ENCODE peak calls at places on chromosomes 7 and 10, in five cellular contexts. One of them, this sample, is unnamed.

GRCh38 chr10:70617798-70618568 is 15.4 kb upstream of the PRF1 start:
- DNase-seq in fibroblast of lung: peak
- DNase-seq in adrenal gland: no peak
- DNase-seq in foreskin fibroblast: no peak
- DNase-seq in BJ: no peak
- DNase-seq in this sample: peak

GRCh38 chr7:127584648-127585043 is 750 bp downstream of the GCC1 start:
- DNase-seq in fibroblast of lung: no peak
- DNase-seq in adrenal gland: no peak
- DNase-seq in foreskin fibroblast: no peak
- DNase-seq in BJ: no peak
- DNase-seq in this sample: no peak

GRCh38 chr7:45881759-45882464 is 6.4 kb upstream of the IGFBP1 start:
- DNase-seq in fibroblast of lung: peak
- DNase-seq in adrenal gland: peak
- DNase-seq in foreskin fibroblast: peak
- DNase-seq in BJ: peak
- DNase-seq in this sample: peak

GRCh38 chr10:14084875-14085274 is 245.8 kb downstream of the FRMD4A start:
- DNase-seq in fibroblast of lung: peak
- DNase-seq in adrenal gland: no peak
- DNase-seq in foreskin fibroblast: no peak
- DNase-seq in BJ: no peak
- DNase-seq in this sample: no peak

GRCh38 chr10:78416031-78416800 is 382.6 kb downstream of the RPS24 start:
- DNase-seq in fibroblast of lung: peak
- DNase-seq in adrenal gland: no peak
- DNase-seq in foreskin fibroblast: peak
- DNase-seq in BJ: peak
- DNase-seq in this sample: peak

GRCh38 chr7:133429371-133429770 is 176.5 kb downstream of the EXOC4 start:
- DNase-seq in fibroblast of lung: no peak
- DNase-seq in adrenal gland: no peak
- DNase-seq in foreskin fibroblast: no peak
- DNase-seq in BJ: no peak
- DNase-seq in this sample: peak

GRCh38 chr7:36058020-36058592 is 94.9 kb upstream of the EEPD1 start:
- DNase-seq in fibroblast of lung: no peak
- DNase-seq in adrenal gland: no peak
- DNase-seq in foreskin fibroblast: no peak
- DNase-seq in BJ: no peak
- DNase-seq in this sample: no peak

GRCh38 chr7:7221602-7222038 is 39.3 kb downstream of the C1GALT1 start:
- DNase-seq in fibroblast of lung: peak
- DNase-seq in adrenal gland: no peak
- DNase-seq in foreskin fibroblast: peak
- DNase-seq in BJ: peak
- DNase-seq in this sample: peak

GRCh38 chr7:94439893-94440381 is 45.2 kb downstream of the COL1A2 start:
- DNase-seq in fibroblast of lung: peak
- DNase-seq in adrenal gland: no peak
- DNase-seq in foreskin fibroblast: no peak
- DNase-seq in BJ: no peak
- DNase-seq in this sample: peak

GRCh38 chr10:33363112-33363511 is 28.6 kb upstream of the NRP1 start:
- DNase-seq in fibroblast of lung: no peak
- DNase-seq in adrenal gland: no peak
- DNase-seq in foreskin fibroblast: peak
- DNase-seq in BJ: no peak
- DNase-seq in this sample: no peak

GRCh38 chr10:122849900-122850605 is 4.4 kb upstream of the CUZD1 start:
- DNase-seq in fibroblast of lung: peak
- DNase-seq in adrenal gland: no peak
- DNase-seq in foreskin fibroblast: no peak
- DNase-seq in BJ: no peak
- DNase-seq in this sample: no peak

GRCh38 chr7:46286346-46286745 is 365.3 kb upstream of the IGFBP3 start:
- DNase-seq in fibroblast of lung: no peak
- DNase-seq in adrenal gland: no peak
- DNase-seq in foreskin fibroblast: peak
- DNase-seq in BJ: no peak
- DNase-seq in this sample: no peak

GRCh38 chr10:123270221-123270620 is 116.0 kb downstream of the BUB3 start:
- DNase-seq in fibroblast of lung: peak
- DNase-seq in adrenal gland: no peak
- DNase-seq in foreskin fibroblast: peak
- DNase-seq in BJ: peak
- DNase-seq in this sample: peak

GRCh38 chr7:55733584-55733983 is 129.0 kb downstream of the SEPTIN14 start:
- DNase-seq in fibroblast of lung: peak
- DNase-seq in adrenal gland: no peak
- DNase-seq in foreskin fibroblast: no peak
- DNase-seq in BJ: no peak
- DNase-seq in this sample: peak

GRCh38 chr7:142506601-142507000 is 242.7 kb upstream of the PRSS1 start:
- DNase-seq in fibroblast of lung: no peak
- DNase-seq in adrenal gland: no peak
- DNase-seq in foreskin fibroblast: no peak
- DNase-seq in BJ: no peak
- DNase-seq in this sample: no peak

GRCh38 chr10:18328941-18329340 is 188.7 kb downstream of the CACNB2 start:
- DNase-seq in fibroblast of lung: no peak
- DNase-seq in adrenal gland: no peak
- DNase-seq in foreskin fibroblast: no peak
- DNase-seq in BJ: no peak
- DNase-seq in this sample: no peak

GRCh38 chr7:135801877-135802276 is 53.3 kb upstream of the FAM180A start:
- DNase-seq in fibroblast of lung: no peak
- DNase-seq in adrenal gland: no peak
- DNase-seq in foreskin fibroblast: no peak
- DNase-seq in BJ: no peak
- DNase-seq in this sample: no peak

GRCh38 chr10:6201511-6201975 is 1.2 kb upstream of the PFKFB3 start:
- DNase-seq in fibroblast of lung: peak
- DNase-seq in adrenal gland: peak
- DNase-seq in foreskin fibroblast: peak
- DNase-seq in BJ: no peak
- DNase-seq in this sample: peak

GRCh38 chr10:116721991-116722392 is 20.4 kb downstream of the HSPA12A start:
- DNase-seq in fibroblast of lung: peak
- DNase-seq in adrenal gland: no peak
- DNase-seq in foreskin fibroblast: no peak
- DNase-seq in BJ: no peak
- DNase-seq in this sample: no peak

GRCh38 chr10:116669832-116670644 is 49.3 kb downstream of the PNLIPRP2 start:
- DNase-seq in fibroblast of lung: peak
- DNase-seq in adrenal gland: no peak
- DNase-seq in foreskin fibroblast: no peak
- DNase-seq in BJ: no peak
- DNase-seq in this sample: no peak

GRCh38 chr7:128217972-128218652 is 23.0 kb upstream of the LEP start:
- DNase-seq in fibroblast of lung: peak
- DNase-seq in adrenal gland: no peak
- DNase-seq in foreskin fibroblast: no peak
- DNase-seq in BJ: no peak
- DNase-seq in this sample: peak

GRCh38 chr10:132957981-132958885 is 15.9 kb upstream of the CFAP46 start:
- DNase-seq in fibroblast of lung: no peak
- DNase-seq in adrenal gland: no peak
- DNase-seq in foreskin fibroblast: no peak
- DNase-seq in BJ: no peak
- DNase-seq in this sample: no peak

GRCh38 chr7:48052748-48053147 is 17.4 kb downstream of the C7orf57 start:
- DNase-seq in fibroblast of lung: peak
- DNase-seq in adrenal gland: no peak
- DNase-seq in foreskin fibroblast: peak
- DNase-seq in BJ: no peak
- DNase-seq in this sample: peak

GRCh38 chr7:103549786-103550185 is 103.8 kb upstream of the SLC26A5 start:
- DNase-seq in fibroblast of lung: no peak
- DNase-seq in adrenal gland: no peak
- DNase-seq in foreskin fibroblast: no peak
- DNase-seq in BJ: no peak
- DNase-seq in this sample: no peak

GRCh38 chr7:55161154-55161687 is 142.4 kb downstream of the EGFR start:
- DNase-seq in fibroblast of lung: no peak
- DNase-seq in adrenal gland: no peak
- DNase-seq in foreskin fibroblast: no peak
- DNase-seq in BJ: no peak
- DNase-seq in this sample: no peak

GRCh38 chr7:116953372-116953726 is at the start of gene ST7:
- DNase-seq in fibroblast of lung: peak
- DNase-seq in adrenal gland: peak
- DNase-seq in foreskin fibroblast: peak
- DNase-seq in BJ: peak
- DNase-seq in this sample: peak

GRCh38 chr10:25522946-25523608 is 348.3 kb downstream of the GPR158 start:
- DNase-seq in fibroblast of lung: peak
- DNase-seq in adrenal gland: peak
- DNase-seq in foreskin fibroblast: no peak
- DNase-seq in BJ: no peak
- DNase-seq in this sample: no peak

GRCh38 chr10:74738985-74739567 is 87.3 kb upstream of the KAT6B start:
- DNase-seq in fibroblast of lung: peak
- DNase-seq in adrenal gland: no peak
- DNase-seq in foreskin fibroblast: peak
- DNase-seq in BJ: no peak
- DNase-seq in this sample: no peak

GRCh38 chr7:100686201-100686821 is 7.7 kb downstream of the GIGYF1 start:
- DNase-seq in fibroblast of lung: no peak
- DNase-seq in adrenal gland: peak
- DNase-seq in foreskin fibroblast: no peak
- DNase-seq in BJ: no peak
- DNase-seq in this sample: no peak

GRCh38 chr7:17183630-17184328 is 114.7 kb upstream of the AHR start:
- DNase-seq in fibroblast of lung: peak
- DNase-seq in adrenal gland: no peak
- DNase-seq in foreskin fibroblast: peak
- DNase-seq in BJ: peak
- DNase-seq in this sample: peak

GRCh38 chr10:43204394-43204942 is 62.4 kb downstream of the RASGEF1A start:
- DNase-seq in fibroblast of lung: no peak
- DNase-seq in adrenal gland: peak
- DNase-seq in foreskin fibroblast: no peak
- DNase-seq in BJ: no peak
- DNase-seq in this sample: no peak

DNA sequence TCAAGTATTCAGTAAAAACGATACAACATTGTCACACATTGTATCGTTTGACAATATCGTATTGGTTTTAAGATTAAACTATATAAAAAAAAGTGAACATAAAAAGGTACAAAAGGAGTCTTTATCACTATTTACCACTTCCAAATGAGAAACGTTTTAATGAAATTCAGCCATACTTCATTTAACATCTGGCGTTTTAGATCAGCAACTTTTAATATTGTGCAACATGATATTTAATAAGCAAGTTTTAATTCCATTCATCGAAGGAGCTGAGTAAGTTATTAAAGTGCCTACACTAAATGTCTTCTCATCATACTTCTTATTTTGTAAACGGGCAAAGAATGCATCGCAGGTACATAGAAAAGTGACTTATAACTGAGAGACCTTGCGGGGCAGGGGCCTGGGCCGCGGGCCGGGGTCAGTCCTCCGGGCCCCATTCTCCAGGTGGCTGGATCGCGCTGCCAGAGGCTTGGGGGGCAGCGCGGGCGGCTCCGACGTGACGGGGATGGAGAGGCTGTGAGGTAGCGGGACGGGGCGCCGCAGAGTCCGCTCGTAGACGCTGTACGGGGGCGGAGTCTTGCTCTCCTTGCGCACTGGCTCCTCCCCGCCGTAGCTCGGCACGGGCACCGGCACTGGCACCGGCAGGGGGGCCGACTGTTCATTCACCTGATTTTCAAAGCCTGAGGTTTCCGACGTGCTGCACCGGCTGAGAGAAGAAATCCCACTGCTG is 165.8 kb upstream of the IMMP2L start:
- DNase-seq in fibroblast of lung: no peak
- DNase-seq in adrenal gland: no peak
- DNase-seq in foreskin fibroblast: no peak
- DNase-seq in BJ: no peak
- DNase-seq in this sample: no peak
- H3K4me3 ChIP-seq in fibroblast of lung: no peak
- H3K4me3 ChIP-seq in adrenal gland: no peak
- H3K4me3 ChIP-seq in foreskin fibroblast: no peak
- H3K4me3 ChIP-seq in BJ: no peak
- H3K4me3 ChIP-seq in this sample: no peak

GRCh38 chr10:8052970-8053445 is 1.5 kb upstream of the GATA3 start:
- DNase-seq in fibroblast of lung: no peak
- DNase-seq in adrenal gland: no peak
- DNase-seq in foreskin fibroblast: no peak
- DNase-seq in BJ: no peak
- DNase-seq in this sample: no peak
- TF ChIP-seq CTCF in fibroblast of lung: peak
- TF ChIP-seq CTCF in adrenal gland: peak
- TF ChIP-seq CTCF in foreskin fibroblast: peak
- TF ChIP-seq CTCF in BJ: no peak
- TF ChIP-seq CTCF in this sample: no peak

DNA sequence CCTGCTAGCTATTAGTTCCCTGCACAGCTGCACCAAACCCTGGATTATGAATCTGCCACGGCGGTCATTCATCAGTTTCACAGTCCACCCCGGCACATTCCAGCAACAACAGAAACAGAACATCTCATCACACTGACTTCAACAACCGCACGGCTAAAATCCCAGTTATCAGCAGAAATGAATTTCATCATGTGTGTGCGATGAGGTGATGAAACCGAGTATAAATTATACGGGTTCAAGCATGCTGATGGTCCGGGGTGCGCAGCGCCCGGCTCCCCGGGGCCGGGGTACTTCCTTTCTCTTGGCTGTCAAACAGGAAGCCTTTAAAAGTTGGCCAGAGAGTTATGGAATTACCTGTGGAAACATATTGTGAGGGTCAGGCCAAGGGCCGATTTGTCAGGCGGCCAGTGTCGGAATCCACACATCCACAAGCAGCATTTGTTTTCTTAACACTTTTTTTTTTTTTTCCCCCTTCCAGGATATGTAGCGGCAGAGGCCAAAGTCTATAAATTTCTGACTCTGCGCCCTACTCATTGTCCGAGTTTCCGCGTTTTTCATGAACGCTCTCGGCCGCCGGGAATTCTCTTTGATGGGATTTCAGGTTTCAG is 420.9 kb upstream of the MGMT start:
- DNase-seq in fibroblast of lung: no peak
- DNase-seq in adrenal gland: no peak
- DNase-seq in foreskin fibroblast: no peak
- DNase-seq in BJ: no peak
- DNase-seq in this sample: no peak
- H3K4me3 ChIP-seq in fibroblast of lung: no peak
- H3K4me3 ChIP-seq in adrenal gland: no peak
- H3K4me3 ChIP-seq in foreskin fibroblast: no peak
- H3K4me3 ChIP-seq in BJ: no peak
- H3K4me3 ChIP-seq in this sample: no peak

DNA sequence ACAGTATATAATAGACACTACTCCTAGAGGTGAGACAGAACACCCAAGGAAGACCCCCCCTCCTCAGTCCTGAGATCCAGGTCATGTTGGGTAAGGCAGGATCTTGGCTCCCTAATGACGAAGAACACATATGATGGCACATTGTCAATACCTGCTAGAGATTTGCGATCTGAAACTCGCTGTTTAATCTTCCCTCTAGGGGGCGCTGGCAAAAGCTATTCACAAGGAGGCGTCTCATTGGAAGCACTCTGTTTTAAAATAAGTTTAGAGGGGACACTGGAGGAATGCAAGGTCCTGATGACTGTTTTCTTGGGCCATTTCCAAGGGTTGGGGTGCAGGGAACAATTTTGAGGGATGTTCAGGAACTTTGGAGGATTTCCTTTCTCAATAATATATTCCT is 1013.7 kb upstream of the MBL2 start:
- DNase-seq in fibroblast of lung: no peak
- DNase-seq in adrenal gland: peak
- DNase-seq in foreskin fibroblast: no peak
- DNase-seq in BJ: no peak
- DNase-seq in this sample: no peak
- TF ChIP-seq CTCF in fibroblast of lung: no peak
- TF ChIP-seq CTCF in adrenal gland: no peak
- TF ChIP-seq CTCF in foreskin fibroblast: no peak
- TF ChIP-seq CTCF in BJ: no peak
- TF ChIP-seq CTCF in this sample: no peak

This sample was measured in AG10803.